ENCODE peak calls at places on chromosomes 1 and 21, in five cellular contexts. One of them, this sample, is unnamed.

GRCh38 chr1:84505167-84506001 is 802 bp upstream of the SPATA1 start:
- DNase-seq in AG09309: no peak
- DNase-seq in CD14-positive monocyte: peak
- DNase-seq in dorsolateral prefrontal cortex: peak
- DNase-seq in body of pancreas: peak
- DNase-seq in this sample: no peak

GRCh38 chr1:201775380-201775779 is 53.6 kb upstream of the IPO9 start:
- DNase-seq in dorsolateral prefrontal cortex: no peak
- DNase-seq in body of pancreas: no peak
- DNase-seq in CD14-positive monocyte: no peak
- DNase-seq in AG09309: no peak
- DNase-seq in this sample: no peak

GRCh38 chr1:109011335-109011734 is 30.6 kb downstream of the WDR47 start:
- DNase-seq in body of pancreas: no peak
- DNase-seq in AG09309: no peak
- DNase-seq in CD14-positive monocyte: no peak
- DNase-seq in dorsolateral prefrontal cortex: no peak
- DNase-seq in this sample: no peak

GRCh38 chr1:247491328-247491727 is 33.4 kb upstream of the OR2B11 start:
- DNase-seq in AG09309: no peak
- DNase-seq in CD14-positive monocyte: no peak
- DNase-seq in body of pancreas: no peak
- DNase-seq in dorsolateral prefrontal cortex: no peak
- DNase-seq in this sample: no peak

GRCh38 chr1:150575072-150575489 is 4.3 kb downstream of the MCL1 start:
- DNase-seq in dorsolateral prefrontal cortex: no peak
- DNase-seq in body of pancreas: no peak
- DNase-seq in AG09309: no peak
- DNase-seq in CD14-positive monocyte: no peak
- DNase-seq in this sample: no peak

GRCh38 chr1:197924516-197925123 is 7.4 kb downstream of the LHX9 start:
- DNase-seq in dorsolateral prefrontal cortex: no peak
- DNase-seq in body of pancreas: peak
- DNase-seq in CD14-positive monocyte: no peak
- DNase-seq in AG09309: peak
- DNase-seq in this sample: peak

GRCh38 chr1:171844381-171844780 is 3.1 kb downstream of the DNM3 start:
- DNase-seq in dorsolateral prefrontal cortex: no peak
- DNase-seq in body of pancreas: no peak
- DNase-seq in CD14-positive monocyte: no peak
- DNase-seq in AG09309: no peak
- DNase-seq in this sample: no peak

GRCh38 chr1:12177156-12177998 is 10.6 kb downstream of the TNFRSF1B start:
- DNase-seq in CD14-positive monocyte: no peak
- DNase-seq in body of pancreas: no peak
- DNase-seq in dorsolateral prefrontal cortex: no peak
- DNase-seq in AG09309: no peak
- DNase-seq in this sample: no peak

GRCh38 chr1:67726224-67726623 is 41.2 kb downstream of the GADD45A start:
- DNase-seq in dorsolateral prefrontal cortex: no peak
- DNase-seq in body of pancreas: no peak
- DNase-seq in AG09309: no peak
- DNase-seq in CD14-positive monocyte: no peak
- DNase-seq in this sample: no peak

GRCh38 chr1:1260843-1261560 is 12.7 kb downstream of the UBE2J2 start:
- DNase-seq in dorsolateral prefrontal cortex: no peak
- DNase-seq in AG09309: no peak
- DNase-seq in body of pancreas: no peak
- DNase-seq in CD14-positive monocyte: no peak
- DNase-seq in this sample: no peak

GRCh38 chr21:15138475-15138874 is 73.7 kb upstream of the NRIP1 start:
- DNase-seq in dorsolateral prefrontal cortex: no peak
- DNase-seq in AG09309: no peak
- DNase-seq in body of pancreas: peak
- DNase-seq in CD14-positive monocyte: no peak
- DNase-seq in this sample: peak

GRCh38 chr1:154960446-154961136 is 991 bp downstream of the PYGO2 start:
- DNase-seq in body of pancreas: no peak
- DNase-seq in dorsolateral prefrontal cortex: no peak
- DNase-seq in CD14-positive monocyte: no peak
- DNase-seq in AG09309: no peak
- DNase-seq in this sample: no peak

GRCh38 chr1:246020231-246020954 is 486.7 kb downstream of the SMYD3 start:
- DNase-seq in dorsolateral prefrontal cortex: no peak
- DNase-seq in body of pancreas: no peak
- DNase-seq in AG09309: peak
- DNase-seq in CD14-positive monocyte: no peak
- DNase-seq in this sample: no peak

GRCh38 chr1:98661544-98662353 is at the start of gene SNX7:
- DNase-seq in CD14-positive monocyte: peak
- DNase-seq in AG09309: no peak
- DNase-seq in dorsolateral prefrontal cortex: peak
- DNase-seq in body of pancreas: peak
- DNase-seq in this sample: peak

GRCh38 chr1:88998716-88999115 is 6.3 kb upstream of the KYAT3 start:
- DNase-seq in AG09309: no peak
- DNase-seq in body of pancreas: peak
- DNase-seq in CD14-positive monocyte: no peak
- DNase-seq in dorsolateral prefrontal cortex: no peak
- DNase-seq in this sample: peak

GRCh38 chr1:68370101-68370915 is 79.4 kb downstream of the RPE65 start:
- DNase-seq in AG09309: no peak
- DNase-seq in body of pancreas: peak
- DNase-seq in CD14-positive monocyte: no peak
- DNase-seq in dorsolateral prefrontal cortex: no peak
- DNase-seq in this sample: peak

GRCh38 chr1:63935148-63935547 is 161.3 kb downstream of the ROR1 start:
- DNase-seq in CD14-positive monocyte: no peak
- DNase-seq in dorsolateral prefrontal cortex: no peak
- DNase-seq in AG09309: no peak
- DNase-seq in body of pancreas: peak
- DNase-seq in this sample: peak

GRCh38 chr21:22019766-22020165 is 1021.6 kb downstream of the NCAM2 start:
- DNase-seq in CD14-positive monocyte: no peak
- DNase-seq in dorsolateral prefrontal cortex: no peak
- DNase-seq in body of pancreas: no peak
- DNase-seq in AG09309: no peak
- DNase-seq in this sample: no peak

GRCh38 chr1:67135354-67135753 is 584 bp upstream of the C1orf141 start:
- DNase-seq in body of pancreas: no peak
- DNase-seq in dorsolateral prefrontal cortex: no peak
- DNase-seq in CD14-positive monocyte: no peak
- DNase-seq in AG09309: peak
- DNase-seq in this sample: no peak

GRCh38 chr1:221408117-221408516 is 333.8 kb downstream of the DUSP10 start:
- DNase-seq in CD14-positive monocyte: no peak
- DNase-seq in dorsolateral prefrontal cortex: no peak
- DNase-seq in body of pancreas: no peak
- DNase-seq in AG09309: no peak
- DNase-seq in this sample: no peak

GRCh38 chr1:153541641-153542569 is 1.2 kb upstream of the S100A5 start:
- DNase-seq in dorsolateral prefrontal cortex: no peak
- DNase-seq in body of pancreas: no peak
- DNase-seq in AG09309: no peak
- DNase-seq in CD14-positive monocyte: no peak
- DNase-seq in this sample: no peak

GRCh38 chr21:43967981-43968380 is 44.1 kb upstream of the TRAPPC10 start:
- DNase-seq in dorsolateral prefrontal cortex: no peak
- DNase-seq in AG09309: no peak
- DNase-seq in body of pancreas: no peak
- DNase-seq in CD14-positive monocyte: no peak
- DNase-seq in this sample: no peak

GRCh38 chr1:183996036-183996376 is 41.5 kb downstream of the COLGALT2 start:
- DNase-seq in CD14-positive monocyte: no peak
- DNase-seq in dorsolateral prefrontal cortex: no peak
- DNase-seq in body of pancreas: no peak
- DNase-seq in AG09309: no peak
- DNase-seq in this sample: no peak

GRCh38 chr1:47362828-47363227 is 29.2 kb downstream of the CMPK1 start:
- DNase-seq in dorsolateral prefrontal cortex: no peak
- DNase-seq in AG09309: no peak
- DNase-seq in CD14-positive monocyte: no peak
- DNase-seq in body of pancreas: no peak
- DNase-seq in this sample: no peak
- TF ChIP-seq CTCF in dorsolateral prefrontal cortex: no peak
- TF ChIP-seq CTCF in AG09309: no peak
- TF ChIP-seq CTCF in CD14-positive monocyte: no peak
- TF ChIP-seq CTCF in body of pancreas: no peak
- TF ChIP-seq CTCF in this sample: no peak

GRCh38 chr1:107480548-107480947 is 339.7 kb downstream of the NTNG1 start:
- DNase-seq in dorsolateral prefrontal cortex: peak
- DNase-seq in body of pancreas: peak
- DNase-seq in CD14-positive monocyte: no peak
- DNase-seq in AG09309: no peak
- DNase-seq in this sample: no peak
- TF ChIP-seq CTCF in dorsolateral prefrontal cortex: no peak
- TF ChIP-seq CTCF in body of pancreas: no peak
- TF ChIP-seq CTCF in CD14-positive monocyte: no peak
- TF ChIP-seq CTCF in AG09309: no peak
- TF ChIP-seq CTCF in this sample: no peak

DNA sequence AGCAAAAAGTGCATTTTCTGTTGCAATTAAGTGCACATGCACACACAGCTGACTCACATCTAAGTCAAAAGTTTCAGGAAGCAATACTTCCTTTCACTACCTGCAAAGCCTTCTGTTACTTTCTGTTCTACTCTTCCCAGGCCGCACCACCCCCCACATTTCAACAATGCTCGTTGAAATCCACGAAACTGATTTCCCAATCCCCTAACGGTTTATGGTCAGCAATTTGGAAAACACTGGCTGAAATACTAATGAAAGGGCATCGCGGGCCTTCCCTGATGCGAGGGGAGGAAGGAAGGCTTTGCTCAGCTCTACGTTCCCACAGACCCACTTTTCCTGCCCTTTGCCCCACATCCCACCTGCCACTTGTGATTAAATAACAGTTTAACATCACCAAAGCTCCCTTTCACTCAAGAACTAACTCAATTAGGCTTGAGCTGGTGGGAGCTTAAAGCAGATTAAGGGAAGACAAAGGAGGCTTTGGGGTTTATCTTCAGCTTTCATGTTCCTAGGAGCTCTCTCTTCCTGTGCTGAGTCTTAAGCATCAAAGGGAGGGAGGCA is 243.2 kb upstream of the RAB4A start:
- DNase-seq in CD14-positive monocyte: peak
- DNase-seq in body of pancreas: peak
- DNase-seq in dorsolateral prefrontal cortex: no peak
- DNase-seq in AG09309: peak
- DNase-seq in this sample: peak
- TF ChIP-seq CTCF in CD14-positive monocyte: no peak
- TF ChIP-seq CTCF in body of pancreas: no peak
- TF ChIP-seq CTCF in dorsolateral prefrontal cortex: no peak
- TF ChIP-seq CTCF in AG09309: no peak
- TF ChIP-seq CTCF in this sample: no peak

GRCh38 chr1:17075470-17076255 is 21.8 kb upstream of the SDHB start:
- DNase-seq in CD14-positive monocyte: no peak
- DNase-seq in AG09309: no peak
- DNase-seq in dorsolateral prefrontal cortex: no peak
- DNase-seq in body of pancreas: peak
- DNase-seq in this sample: peak
- TF ChIP-seq CTCF in CD14-positive monocyte: peak
- TF ChIP-seq CTCF in AG09309: peak
- TF ChIP-seq CTCF in dorsolateral prefrontal cortex: no peak
- TF ChIP-seq CTCF in body of pancreas: no peak
- TF ChIP-seq CTCF in this sample: peak

GRCh38 chr1:116207126-116207735 is 96.0 kb downstream of the MAB21L3 start:
- DNase-seq in AG09309: no peak
- DNase-seq in body of pancreas: no peak
- DNase-seq in dorsolateral prefrontal cortex: no peak
- DNase-seq in CD14-positive monocyte: no peak
- DNase-seq in this sample: no peak

GRCh38 chr1:116205941-116206679 is 94.9 kb downstream of the MAB21L3 start:
- DNase-seq in AG09309: no peak
- DNase-seq in CD14-positive monocyte: no peak
- DNase-seq in body of pancreas: no peak
- DNase-seq in dorsolateral prefrontal cortex: no peak
- DNase-seq in this sample: no peak

GRCh38 chr1:116201921-116202320 is 90.7 kb downstream of the MAB21L3 start:
- DNase-seq in body of pancreas: no peak
- DNase-seq in dorsolateral prefrontal cortex: no peak
- DNase-seq in AG09309: no peak
- DNase-seq in CD14-positive monocyte: no peak
- DNase-seq in this sample: no peak

GRCh38 chr1:116203936-116204335 is 92.7 kb downstream of the MAB21L3 start:
- DNase-seq in AG09309: no peak
- DNase-seq in dorsolateral prefrontal cortex: no peak
- DNase-seq in body of pancreas: no peak
- DNase-seq in CD14-positive monocyte: no peak
- DNase-seq in this sample: no peak

GRCh38 chr1:116203192-116203723 is 92.1 kb downstream of the MAB21L3 start:
- DNase-seq in body of pancreas: peak
- DNase-seq in AG09309: no peak
- DNase-seq in CD14-positive monocyte: no peak
- DNase-seq in dorsolateral prefrontal cortex: no peak
- DNase-seq in this sample: no peak
- TF ChIP-seq CTCF in body of pancreas: peak
- TF ChIP-seq CTCF in AG09309: no peak
- TF ChIP-seq CTCF in CD14-positive monocyte: no peak
- TF ChIP-seq CTCF in dorsolateral prefrontal cortex: no peak
- TF ChIP-seq CTCF in this sample: no peak

GRCh38 chr1:178021955-178022354 is 52.1 kb upstream of the SEC16B start:
- DNase-seq in AG09309: no peak
- DNase-seq in body of pancreas: no peak
- DNase-seq in CD14-positive monocyte: no peak
- DNase-seq in dorsolateral prefrontal cortex: no peak
- DNase-seq in this sample: no peak

GRCh38 chr1:178020968-178021640 is 51.2 kb upstream of the SEC16B start:
- DNase-seq in dorsolateral prefrontal cortex: no peak
- DNase-seq in body of pancreas: no peak
- DNase-seq in CD14-positive monocyte: no peak
- DNase-seq in AG09309: no peak
- DNase-seq in this sample: no peak

GRCh38 chr1:178011864-178012476 is 42.1 kb upstream of the SEC16B start:
- DNase-seq in CD14-positive monocyte: no peak
- DNase-seq in body of pancreas: no peak
- DNase-seq in AG09309: no peak
- DNase-seq in dorsolateral prefrontal cortex: no peak
- DNase-seq in this sample: no peak

GRCh38 chr1:178019622-178020021 is 49.8 kb upstream of the SEC16B start:
- DNase-seq in CD14-positive monocyte: no peak
- DNase-seq in AG09309: no peak
- DNase-seq in body of pancreas: no peak
- DNase-seq in dorsolateral prefrontal cortex: no peak
- DNase-seq in this sample: no peak

DNA sequence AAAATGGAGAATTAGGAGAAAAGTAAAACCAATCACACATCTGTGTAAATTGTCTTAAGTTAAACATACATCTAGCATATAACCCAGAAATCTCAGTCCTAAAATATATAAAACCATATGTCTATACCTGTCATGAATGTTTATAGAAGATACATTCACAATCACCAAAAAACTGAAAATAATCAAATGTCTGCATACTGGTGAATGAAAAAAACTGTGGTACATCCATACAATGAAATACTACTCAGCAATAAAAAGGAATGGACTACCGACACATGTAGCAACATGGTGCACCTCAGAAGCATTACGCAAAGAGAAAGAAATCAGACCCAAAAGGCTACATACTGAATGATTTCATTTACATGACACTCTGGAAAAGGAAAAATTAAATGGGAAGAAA is 47.7 kb upstream of the SEC16B start:
- DNase-seq in body of pancreas: no peak
- DNase-seq in AG09309: no peak
- DNase-seq in dorsolateral prefrontal cortex: no peak
- DNase-seq in CD14-positive monocyte: no peak
- DNase-seq in this sample: no peak
- TF ChIP-seq CTCF in body of pancreas: no peak
- TF ChIP-seq CTCF in AG09309: no peak
- TF ChIP-seq CTCF in dorsolateral prefrontal cortex: no peak
- TF ChIP-seq CTCF in CD14-positive monocyte: no peak
- TF ChIP-seq CTCF in this sample: no peak

This sample was measured in Calu3.